ENCODE peak calls at places on chromosome 16, in seven cellular contexts. One of them, this sample, is unnamed.

GRCh38 chr16:1318268-1318545 is 8.8 kb downstream of the UBE2I start:
- DNase-seq in caudate nucleus: no peak
- DNase-seq in T-helper 17 cell: no peak
- DNase-seq in NCI-H510A: no peak
- DNase-seq in thoracic aorta: no peak
- DNase-seq in NCI-H524: no peak
- DNase-seq in NCI-H748 treated with DMSO at 0.1 percent for 48 hours: no peak
- DNase-seq in this sample: no peak

GRCh38 chr16:56652600-56652999 is 914 bp downstream of the MT1B start:
- DNase-seq in caudate nucleus: no peak
- DNase-seq in T-helper 17 cell: no peak
- DNase-seq in NCI-H510A: no peak
- DNase-seq in thoracic aorta: no peak
- DNase-seq in NCI-H524: no peak
- DNase-seq in NCI-H748 treated with DMSO at 0.1 percent for 48 hours: no peak
- DNase-seq in this sample: no peak

GRCh38 chr16:69703638-69704037 is 22.7 kb downstream of the NQO1 start:
- DNase-seq in caudate nucleus: no peak
- DNase-seq in T-helper 17 cell: no peak
- DNase-seq in NCI-H510A: no peak
- DNase-seq in thoracic aorta: no peak
- DNase-seq in NCI-H524: no peak
- DNase-seq in NCI-H748 treated with DMSO at 0.1 percent for 48 hours: no peak
- DNase-seq in this sample: no peak

GRCh38 chr16:17062676-17063075 is 408.1 kb downstream of the XYLT1 start:
- DNase-seq in caudate nucleus: no peak
- DNase-seq in T-helper 17 cell: no peak
- DNase-seq in NCI-H510A: peak
- DNase-seq in thoracic aorta: no peak
- DNase-seq in NCI-H524: no peak
- DNase-seq in NCI-H748 treated with DMSO at 0.1 percent for 48 hours: peak
- DNase-seq in this sample: no peak

GRCh38 chr16:56212144-56212543 is 20.9 kb downstream of the GNAO1 start:
- DNase-seq in caudate nucleus: no peak
- DNase-seq in T-helper 17 cell: no peak
- DNase-seq in NCI-H510A: no peak
- DNase-seq in thoracic aorta: no peak
- DNase-seq in NCI-H524: no peak
- DNase-seq in NCI-H748 treated with DMSO at 0.1 percent for 48 hours: no peak
- DNase-seq in this sample: peak

GRCh38 chr16:30637952-30638351 is 12.8 kb upstream of the PRR14 start:
- DNase-seq in caudate nucleus: no peak
- DNase-seq in T-helper 17 cell: no peak
- DNase-seq in NCI-H510A: no peak
- DNase-seq in thoracic aorta: no peak
- DNase-seq in NCI-H524: peak
- DNase-seq in NCI-H748 treated with DMSO at 0.1 percent for 48 hours: no peak
- DNase-seq in this sample: peak

GRCh38 chr16:50591209-50591608 is 43.0 kb downstream of the NKD1 start:
- DNase-seq in caudate nucleus: no peak
- DNase-seq in T-helper 17 cell: no peak
- DNase-seq in NCI-H510A: no peak
- DNase-seq in thoracic aorta: no peak
- DNase-seq in NCI-H524: no peak
- DNase-seq in NCI-H748 treated with DMSO at 0.1 percent for 48 hours: no peak
- DNase-seq in this sample: no peak

GRCh38 chr16:89720520-89720858 is 209 bp downstream of the VPS9D1 start:
- DNase-seq in caudate nucleus: no peak
- DNase-seq in T-helper 17 cell: no peak
- DNase-seq in NCI-H510A: no peak
- DNase-seq in thoracic aorta: no peak
- DNase-seq in NCI-H524: peak
- DNase-seq in NCI-H748 treated with DMSO at 0.1 percent for 48 hours: no peak
- DNase-seq in this sample: no peak

GRCh38 chr16:69187387-69187890 is 475 bp downstream of the SNTB2 start:
- DNase-seq in caudate nucleus: peak
- DNase-seq in T-helper 17 cell: peak
- DNase-seq in NCI-H510A: no peak
- DNase-seq in thoracic aorta: no peak
- DNase-seq in NCI-H524: peak
- DNase-seq in NCI-H748 treated with DMSO at 0.1 percent for 48 hours: no peak
- DNase-seq in this sample: peak

GRCh38 chr16:67825119-67825518 is 17.0 kb upstream of the THAP11 start:
- DNase-seq in caudate nucleus: no peak
- DNase-seq in T-helper 17 cell: no peak
- DNase-seq in NCI-H510A: no peak
- DNase-seq in thoracic aorta: no peak
- DNase-seq in NCI-H524: no peak
- DNase-seq in NCI-H748 treated with DMSO at 0.1 percent for 48 hours: no peak
- DNase-seq in this sample: no peak

GRCh38 chr16:12082207-12082606 is 105.7 kb downstream of the SNX29 start:
- DNase-seq in caudate nucleus: no peak
- DNase-seq in T-helper 17 cell: no peak
- DNase-seq in NCI-H510A: no peak
- DNase-seq in thoracic aorta: no peak
- DNase-seq in NCI-H524: no peak
- DNase-seq in NCI-H748 treated with DMSO at 0.1 percent for 48 hours: no peak
- DNase-seq in this sample: no peak

GRCh38 chr16:200388-200787 is 20.1 kb downstream of the HBQ1 start:
- DNase-seq in caudate nucleus: no peak
- DNase-seq in T-helper 17 cell: no peak
- DNase-seq in NCI-H510A: no peak
- DNase-seq in thoracic aorta: no peak
- DNase-seq in NCI-H524: no peak
- DNase-seq in NCI-H748 treated with DMSO at 0.1 percent for 48 hours: no peak
- DNase-seq in this sample: no peak

GRCh38 chr16:19410435-19411153 is 7.1 kb upstream of the TMC5 start:
- DNase-seq in caudate nucleus: no peak
- DNase-seq in T-helper 17 cell: no peak
- DNase-seq in NCI-H510A: peak
- DNase-seq in thoracic aorta: no peak
- DNase-seq in NCI-H524: peak
- DNase-seq in NCI-H748 treated with DMSO at 0.1 percent for 48 hours: no peak
- DNase-seq in this sample: no peak

This sample was measured in B cell.